ENCODE peak calls at places on chromosomes 4 and X, in nine cellular contexts. One of them, this sample, is unnamed.

GRCh38 chr4:156781852-156782251 is 189.7 kb downstream of the PDGFC start:
- DNase-seq in activated CD4-positive, alpha-beta T cell treated with anti-CD3 and anti-CD28 coated beads for 24 hours: no peak
- DNase-seq in colonic mucosa: no peak
- DNase-seq in effector CD4-positive, alpha-beta T cell: no peak
- DNase-seq in astrocyte of the spinal cord: peak
- DNase-seq in tibial artery: no peak
- DNase-seq in Peyer's patch: no peak
- DNase-seq in Right ventricle myocardium inferior: no peak
- DNase-seq in iris pigment epithelial cell: peak
- DNase-seq in this sample: peak

GRCh38 chr4:19969492-19969891 is 282.2 kb upstream of the SLIT2 start:
- DNase-seq in activated CD4-positive, alpha-beta T cell treated with anti-CD3 and anti-CD28 coated beads for 24 hours: no peak
- DNase-seq in colonic mucosa: no peak
- DNase-seq in effector CD4-positive, alpha-beta T cell: no peak
- DNase-seq in astrocyte of the spinal cord: no peak
- DNase-seq in tibial artery: no peak
- DNase-seq in Peyer's patch: no peak
- DNase-seq in Right ventricle myocardium inferior: no peak
- DNase-seq in iris pigment epithelial cell: peak
- DNase-seq in this sample: no peak

GRCh38 chr4:184343400-184344177 is 125.9 kb upstream of the ENPP6 start:
- DNase-seq in activated CD4-positive, alpha-beta T cell treated with anti-CD3 and anti-CD28 coated beads for 24 hours: peak
- DNase-seq in colonic mucosa: peak
- DNase-seq in effector CD4-positive, alpha-beta T cell: no peak
- DNase-seq in astrocyte of the spinal cord: peak
- DNase-seq in tibial artery: peak
- DNase-seq in Peyer's patch: peak
- DNase-seq in Right ventricle myocardium inferior: peak
- DNase-seq in iris pigment epithelial cell: peak
- DNase-seq in this sample: peak

GRCh38 chrX:48917139-48917980 is 1.5 kb downstream of the PIM2 start:
- DNase-seq in activated CD4-positive, alpha-beta T cell treated with anti-CD3 and anti-CD28 coated beads for 24 hours: peak
- DNase-seq in colonic mucosa: peak
- DNase-seq in effector CD4-positive, alpha-beta T cell: peak
- DNase-seq in astrocyte of the spinal cord: peak
- DNase-seq in tibial artery: peak
- DNase-seq in Peyer's patch: peak
- DNase-seq in Right ventricle myocardium inferior: peak
- DNase-seq in iris pigment epithelial cell: peak
- DNase-seq in this sample: peak

GRCh38 chr4:155339999-155340398 is 36.8 kb downstream of the MAP9 start:
- DNase-seq in activated CD4-positive, alpha-beta T cell treated with anti-CD3 and anti-CD28 coated beads for 24 hours: no peak
- DNase-seq in colonic mucosa: no peak
- DNase-seq in effector CD4-positive, alpha-beta T cell: no peak
- DNase-seq in astrocyte of the spinal cord: no peak
- DNase-seq in tibial artery: no peak
- DNase-seq in Peyer's patch: no peak
- DNase-seq in Right ventricle myocardium inferior: no peak
- DNase-seq in iris pigment epithelial cell: no peak
- DNase-seq in this sample: no peak

GRCh38 chr4:110733901-110734300 is 111.0 kb upstream of the PITX2 start:
- DNase-seq in activated CD4-positive, alpha-beta T cell treated with anti-CD3 and anti-CD28 coated beads for 24 hours: no peak
- DNase-seq in colonic mucosa: no peak
- DNase-seq in effector CD4-positive, alpha-beta T cell: no peak
- DNase-seq in astrocyte of the spinal cord: no peak
- DNase-seq in tibial artery: no peak
- DNase-seq in Peyer's patch: no peak
- DNase-seq in Right ventricle myocardium inferior: no peak
- DNase-seq in iris pigment epithelial cell: peak
- DNase-seq in this sample: no peak

GRCh38 chr4:170420255-170420693 is 330.5 kb upstream of the AADAT start:
- DNase-seq in activated CD4-positive, alpha-beta T cell treated with anti-CD3 and anti-CD28 coated beads for 24 hours: no peak
- DNase-seq in colonic mucosa: no peak
- DNase-seq in effector CD4-positive, alpha-beta T cell: no peak
- DNase-seq in astrocyte of the spinal cord: no peak
- DNase-seq in tibial artery: no peak
- DNase-seq in Peyer's patch: no peak
- DNase-seq in Right ventricle myocardium inferior: no peak
- DNase-seq in iris pigment epithelial cell: peak
- DNase-seq in this sample: peak

GRCh38 chrX:142601792-142602191 is 396.7 kb upstream of the MAGEC2 start:
- DNase-seq in activated CD4-positive, alpha-beta T cell treated with anti-CD3 and anti-CD28 coated beads for 24 hours: no peak
- DNase-seq in colonic mucosa: no peak
- DNase-seq in effector CD4-positive, alpha-beta T cell: no peak
- DNase-seq in astrocyte of the spinal cord: no peak
- DNase-seq in tibial artery: no peak
- DNase-seq in Peyer's patch: no peak
- DNase-seq in Right ventricle myocardium inferior: no peak
- DNase-seq in iris pigment epithelial cell: no peak
- DNase-seq in this sample: no peak

GRCh38 chr4:25951390-25951952 is 37.5 kb downstream of the SMIM20 start:
- DNase-seq in activated CD4-positive, alpha-beta T cell treated with anti-CD3 and anti-CD28 coated beads for 24 hours: no peak
- DNase-seq in colonic mucosa: no peak
- DNase-seq in effector CD4-positive, alpha-beta T cell: no peak
- DNase-seq in astrocyte of the spinal cord: no peak
- DNase-seq in tibial artery: no peak
- DNase-seq in Peyer's patch: no peak
- DNase-seq in Right ventricle myocardium inferior: no peak
- DNase-seq in iris pigment epithelial cell: no peak
- DNase-seq in this sample: no peak

GRCh38 chrX:65689377-65689776 is 21.9 kb downstream of the MSN start:
- DNase-seq in activated CD4-positive, alpha-beta T cell treated with anti-CD3 and anti-CD28 coated beads for 24 hours: no peak
- DNase-seq in colonic mucosa: no peak
- DNase-seq in effector CD4-positive, alpha-beta T cell: no peak
- DNase-seq in astrocyte of the spinal cord: no peak
- DNase-seq in tibial artery: no peak
- DNase-seq in Peyer's patch: no peak
- DNase-seq in Right ventricle myocardium inferior: no peak
- DNase-seq in iris pigment epithelial cell: no peak
- DNase-seq in this sample: no peak

GRCh38 chr4:48241731-48242130 is 27.9 kb downstream of the TEC start:
- DNase-seq in activated CD4-positive, alpha-beta T cell treated with anti-CD3 and anti-CD28 coated beads for 24 hours: no peak
- DNase-seq in colonic mucosa: no peak
- DNase-seq in effector CD4-positive, alpha-beta T cell: no peak
- DNase-seq in astrocyte of the spinal cord: no peak
- DNase-seq in tibial artery: no peak
- DNase-seq in Peyer's patch: no peak
- DNase-seq in Right ventricle myocardium inferior: no peak
- DNase-seq in iris pigment epithelial cell: no peak
- DNase-seq in this sample: no peak

GRCh38 chr4:111546881-111547280 is 598.4 kb upstream of the FAM241A start:
- DNase-seq in activated CD4-positive, alpha-beta T cell treated with anti-CD3 and anti-CD28 coated beads for 24 hours: no peak
- DNase-seq in colonic mucosa: no peak
- DNase-seq in effector CD4-positive, alpha-beta T cell: no peak
- DNase-seq in astrocyte of the spinal cord: no peak
- DNase-seq in tibial artery: no peak
- DNase-seq in Peyer's patch: no peak
- DNase-seq in Right ventricle myocardium inferior: no peak
- DNase-seq in iris pigment epithelial cell: no peak
- DNase-seq in this sample: no peak

GRCh38 chr4:74873545-74874295 is 59.2 kb upstream of the PARM1 start:
- DNase-seq in activated CD4-positive, alpha-beta T cell treated with anti-CD3 and anti-CD28 coated beads for 24 hours: no peak
- DNase-seq in colonic mucosa: no peak
- DNase-seq in effector CD4-positive, alpha-beta T cell: no peak
- DNase-seq in astrocyte of the spinal cord: no peak
- DNase-seq in tibial artery: no peak
- DNase-seq in Peyer's patch: no peak
- DNase-seq in Right ventricle myocardium inferior: no peak
- DNase-seq in iris pigment epithelial cell: peak
- DNase-seq in this sample: no peak

GRCh38 chr4:96102541-96103018 is 262.7 kb downstream of the PDHA2 start:
- DNase-seq in activated CD4-positive, alpha-beta T cell treated with anti-CD3 and anti-CD28 coated beads for 24 hours: no peak
- DNase-seq in colonic mucosa: no peak
- DNase-seq in effector CD4-positive, alpha-beta T cell: no peak
- DNase-seq in astrocyte of the spinal cord: peak
- DNase-seq in tibial artery: no peak
- DNase-seq in Peyer's patch: no peak
- DNase-seq in Right ventricle myocardium inferior: no peak
- DNase-seq in iris pigment epithelial cell: peak
- DNase-seq in this sample: no peak

GRCh38 chr4:157600583-157600982 is 380.1 kb downstream of the GRIA2 start:
- DNase-seq in activated CD4-positive, alpha-beta T cell treated with anti-CD3 and anti-CD28 coated beads for 24 hours: no peak
- DNase-seq in colonic mucosa: no peak
- DNase-seq in effector CD4-positive, alpha-beta T cell: no peak
- DNase-seq in astrocyte of the spinal cord: no peak
- DNase-seq in tibial artery: no peak
- DNase-seq in Peyer's patch: no peak
- DNase-seq in Right ventricle myocardium inferior: no peak
- DNase-seq in iris pigment epithelial cell: no peak
- DNase-seq in this sample: no peak

GRCh38 chrX:39534949-39535348 is 562.8 kb downstream of the BCOR start:
- DNase-seq in activated CD4-positive, alpha-beta T cell treated with anti-CD3 and anti-CD28 coated beads for 24 hours: no peak
- DNase-seq in colonic mucosa: no peak
- DNase-seq in effector CD4-positive, alpha-beta T cell: no peak
- DNase-seq in astrocyte of the spinal cord: no peak
- DNase-seq in tibial artery: no peak
- DNase-seq in Peyer's patch: no peak
- DNase-seq in Right ventricle myocardium inferior: no peak
- DNase-seq in iris pigment epithelial cell: no peak
- DNase-seq in this sample: no peak

GRCh38 chr4:22962186-22962786 is 269.5 kb downstream of the GBA3 start:
- DNase-seq in activated CD4-positive, alpha-beta T cell treated with anti-CD3 and anti-CD28 coated beads for 24 hours: no peak
- DNase-seq in colonic mucosa: peak
- DNase-seq in effector CD4-positive, alpha-beta T cell: no peak
- DNase-seq in astrocyte of the spinal cord: peak
- DNase-seq in tibial artery: no peak
- DNase-seq in Peyer's patch: no peak
- DNase-seq in Right ventricle myocardium inferior: no peak
- DNase-seq in iris pigment epithelial cell: peak
- DNase-seq in this sample: peak

GRCh38 chr4:4519296-4519898 is 22.5 kb downstream of the STX18 start:
- DNase-seq in activated CD4-positive, alpha-beta T cell treated with anti-CD3 and anti-CD28 coated beads for 24 hours: no peak
- DNase-seq in colonic mucosa: no peak
- DNase-seq in effector CD4-positive, alpha-beta T cell: no peak
- DNase-seq in astrocyte of the spinal cord: peak
- DNase-seq in tibial artery: no peak
- DNase-seq in Peyer's patch: no peak
- DNase-seq in Right ventricle myocardium inferior: no peak
- DNase-seq in iris pigment epithelial cell: peak
- DNase-seq in this sample: peak

GRCh38 chrX:65196758-65197371 is 220.6 kb upstream of the ZC4H2 start:
- DNase-seq in activated CD4-positive, alpha-beta T cell treated with anti-CD3 and anti-CD28 coated beads for 24 hours: no peak
- DNase-seq in colonic mucosa: peak
- DNase-seq in effector CD4-positive, alpha-beta T cell: no peak
- DNase-seq in astrocyte of the spinal cord: no peak
- DNase-seq in tibial artery: no peak
- DNase-seq in Peyer's patch: no peak
- DNase-seq in Right ventricle myocardium inferior: no peak
- DNase-seq in iris pigment epithelial cell: no peak
- DNase-seq in this sample: no peak

GRCh38 chr4:113869743-113870375 is 108.3 kb upstream of the CAMK2D start:
- DNase-seq in activated CD4-positive, alpha-beta T cell treated with anti-CD3 and anti-CD28 coated beads for 24 hours: peak
- DNase-seq in colonic mucosa: no peak
- DNase-seq in effector CD4-positive, alpha-beta T cell: no peak
- DNase-seq in astrocyte of the spinal cord: peak
- DNase-seq in tibial artery: no peak
- DNase-seq in Peyer's patch: peak
- DNase-seq in Right ventricle myocardium inferior: no peak
- DNase-seq in iris pigment epithelial cell: peak
- DNase-seq in this sample: peak

GRCh38 chr4:141180991-141181760 is 39.5 kb upstream of the ZNF330 start:
- DNase-seq in activated CD4-positive, alpha-beta T cell treated with anti-CD3 and anti-CD28 coated beads for 24 hours: no peak
- DNase-seq in colonic mucosa: no peak
- DNase-seq in effector CD4-positive, alpha-beta T cell: no peak
- DNase-seq in astrocyte of the spinal cord: no peak
- DNase-seq in tibial artery: no peak
- DNase-seq in Peyer's patch: no peak
- DNase-seq in Right ventricle myocardium inferior: no peak
- DNase-seq in iris pigment epithelial cell: no peak
- DNase-seq in this sample: no peak

GRCh38 chrX:109596015-109596414 is 29.0 kb downstream of the KCNE5 start:
- DNase-seq in activated CD4-positive, alpha-beta T cell treated with anti-CD3 and anti-CD28 coated beads for 24 hours: no peak
- DNase-seq in colonic mucosa: no peak
- DNase-seq in effector CD4-positive, alpha-beta T cell: no peak
- DNase-seq in astrocyte of the spinal cord: no peak
- DNase-seq in tibial artery: no peak
- DNase-seq in Peyer's patch: no peak
- DNase-seq in Right ventricle myocardium inferior: no peak
- DNase-seq in iris pigment epithelial cell: no peak
- DNase-seq in this sample: no peak

GRCh38 chrX:11137543-11138139 is 26.5 kb downstream of the HCCS start:
- DNase-seq in activated CD4-positive, alpha-beta T cell treated with anti-CD3 and anti-CD28 coated beads for 24 hours: peak
- DNase-seq in colonic mucosa: no peak
- DNase-seq in effector CD4-positive, alpha-beta T cell: no peak
- DNase-seq in astrocyte of the spinal cord: peak
- DNase-seq in tibial artery: no peak
- DNase-seq in Peyer's patch: no peak
- DNase-seq in Right ventricle myocardium inferior: no peak
- DNase-seq in iris pigment epithelial cell: peak
- DNase-seq in this sample: peak

GRCh38 chrX:15549189-15550012 is 48.8 kb downstream of the BMX start:
- DNase-seq in activated CD4-positive, alpha-beta T cell treated with anti-CD3 and anti-CD28 coated beads for 24 hours: no peak
- DNase-seq in colonic mucosa: no peak
- DNase-seq in effector CD4-positive, alpha-beta T cell: no peak
- DNase-seq in astrocyte of the spinal cord: no peak
- DNase-seq in tibial artery: no peak
- DNase-seq in Peyer's patch: no peak
- DNase-seq in Right ventricle myocardium inferior: no peak
- DNase-seq in iris pigment epithelial cell: no peak
- DNase-seq in this sample: no peak

GRCh38 chr4:30443289-30443688 is 276.9 kb upstream of the PCDH7 start:
- DNase-seq in activated CD4-positive, alpha-beta T cell treated with anti-CD3 and anti-CD28 coated beads for 24 hours: no peak
- DNase-seq in colonic mucosa: no peak
- DNase-seq in effector CD4-positive, alpha-beta T cell: no peak
- DNase-seq in astrocyte of the spinal cord: no peak
- DNase-seq in tibial artery: no peak
- DNase-seq in Peyer's patch: no peak
- DNase-seq in Right ventricle myocardium inferior: no peak
- DNase-seq in iris pigment epithelial cell: no peak
- DNase-seq in this sample: no peak

GRCh38 chr4:151238477-151238876 is 38.5 kb upstream of the PRSS48 start:
- DNase-seq in activated CD4-positive, alpha-beta T cell treated with anti-CD3 and anti-CD28 coated beads for 24 hours: no peak
- DNase-seq in colonic mucosa: no peak
- DNase-seq in effector CD4-positive, alpha-beta T cell: no peak
- DNase-seq in astrocyte of the spinal cord: peak
- DNase-seq in tibial artery: no peak
- DNase-seq in Peyer's patch: no peak
- DNase-seq in Right ventricle myocardium inferior: no peak
- DNase-seq in iris pigment epithelial cell: no peak
- DNase-seq in this sample: peak

GRCh38 chr4:87633239-87633638 is 16.8 kb upstream of the DMP1 start:
- DNase-seq in activated CD4-positive, alpha-beta T cell treated with anti-CD3 and anti-CD28 coated beads for 24 hours: no peak
- DNase-seq in colonic mucosa: no peak
- DNase-seq in effector CD4-positive, alpha-beta T cell: no peak
- DNase-seq in astrocyte of the spinal cord: peak
- DNase-seq in tibial artery: no peak
- DNase-seq in Peyer's patch: no peak
- DNase-seq in Right ventricle myocardium inferior: no peak
- DNase-seq in iris pigment epithelial cell: peak
- DNase-seq in this sample: peak

GRCh38 chr4:931194-931959 is 739 bp downstream of the GAK start:
- DNase-seq in activated CD4-positive, alpha-beta T cell treated with anti-CD3 and anti-CD28 coated beads for 24 hours: no peak
- DNase-seq in colonic mucosa: peak
- DNase-seq in effector CD4-positive, alpha-beta T cell: no peak
- DNase-seq in astrocyte of the spinal cord: no peak
- DNase-seq in tibial artery: no peak
- DNase-seq in Peyer's patch: no peak
- DNase-seq in Right ventricle myocardium inferior: no peak
- DNase-seq in iris pigment epithelial cell: peak
- DNase-seq in this sample: peak

GRCh38 chrX:46912098-46912672 is at the start of gene JADE3:
- DNase-seq in activated CD4-positive, alpha-beta T cell treated with anti-CD3 and anti-CD28 coated beads for 24 hours: no peak
- DNase-seq in colonic mucosa: peak
- DNase-seq in effector CD4-positive, alpha-beta T cell: no peak
- DNase-seq in astrocyte of the spinal cord: peak
- DNase-seq in tibial artery: peak
- DNase-seq in Peyer's patch: peak
- DNase-seq in Right ventricle myocardium inferior: peak
- DNase-seq in iris pigment epithelial cell: peak
- DNase-seq in this sample: peak

GRCh38 chr4:186587416-186588018 is 32.1 kb upstream of the MTNR1A start:
- DNase-seq in activated CD4-positive, alpha-beta T cell treated with anti-CD3 and anti-CD28 coated beads for 24 hours: peak
- DNase-seq in colonic mucosa: peak
- DNase-seq in effector CD4-positive, alpha-beta T cell: peak
- DNase-seq in astrocyte of the spinal cord: peak
- DNase-seq in tibial artery: peak
- DNase-seq in Peyer's patch: peak
- DNase-seq in Right ventricle myocardium inferior: no peak
- DNase-seq in iris pigment epithelial cell: peak
- DNase-seq in this sample: peak

This sample was measured in IMR-90.